ENCODE peak calls at places on chromosomes 3 and 15, in six cellular contexts. E, P, W, M, X and O are unnamed samples.

GRCh38 chr3:13574083-13574797 is 25.3 kb downstream of the FBLN2 start:
- DNase-seq in W (no peak), E (no peak), M (peak), P (no peak), X (no peak), O (peak)

GRCh38 chr15:88654430-88655102 is 15.8 kb downstream of the ISG20 start:
- DNase-seq in E (no peak), W (no peak), M (no peak), X (no peak), P (no peak), O (no peak)

GRCh38 chr15:82855286-82856092 is 46.1 kb downstream of the WHAMM start:
- DNase-seq in E (no peak), P (no peak), X (no peak), M (no peak), W (no peak), O (no peak)

GRCh38 chr3:115500795-115501194 is 122.5 kb upstream of the GAP43 start:
- DNase-seq in M (no peak), W (no peak), X (no peak), P (no peak), E (no peak), O (no peak)

GRCh38 chr15:33710746-33711145 is 257.6 kb upstream of the CHRM5 start:
- DNase-seq in X (no peak), W (no peak), M (no peak), E (no peak), P (no peak), O (no peak)

GRCh38 chr15:64619880-64620839 is 155.2 kb downstream of the RBPMS2 start:
- DNase-seq in E (no peak), M (no peak), P (no peak), X (no peak), W (no peak), O (peak)

GRCh38 chr15:60070838-60071493 is 66.9 kb downstream of the FOXB1 start:
- DNase-seq in X (no peak), E (no peak), M (no peak), P (no peak), W (no peak), O (peak)

GRCh38 chr3:154779571-154779970 is 300.5 kb upstream of the MME start:
- DNase-seq in P (no peak), M (no peak), E (no peak), W (no peak), X (no peak), O (peak)

GRCh38 chr3:182644013-182644412 is 149.3 kb upstream of the ATP11B start:
- DNase-seq in W (no peak), E (no peak), X (no peak), M (no peak), P (no peak), O (no peak)

GRCh38 chr3:50169858-50170257 is 14.7 kb downstream of the SEMA3F start:
- DNase-seq in X (no peak), P (no peak), E (no peak), W (no peak), M (no peak), O (no peak)

GRCh38 chr3:56268621-56269394 is 199.5 kb downstream of the ERC2 start:
- DNase-seq in M (no peak), W (no peak), X (no peak), E (no peak), P (no peak), O (no peak)